ENCODE peak calls at places on chromosome 15, in nine cellular contexts. One of them, this sample, is unnamed.

GRCh38 chr15:92807971-92808571 is 92.1 kb upstream of the CHD2 start:
- DNase-seq in A673: no peak
- DNase-seq in MM.1S: no peak
- DNase-seq in DND-41: peak; percentile 41
- DNase-seq in PC-3: peak; percentile 31
- DNase-seq in GM12878: no peak
- DNase-seq in endothelial cell of umbilical vein: peak; percentile 24
- DNase-seq in hepatocyte: peak; percentile 41
- DNase-seq in GM23248: peak; percentile 35
- DNase-seq in this sample: no peak

GRCh38 chr15:43516801-43517353 is 531 bp upstream of the MAP1A start:
- DNase-seq in GM23248: peak; percentile 72
- DNase-seq in endothelial cell of umbilical vein: no peak
- DNase-seq in hepatocyte: peak; percentile 29
- DNase-seq in A673: peak; percentile 46
- DNase-seq in GM12878: no peak
- DNase-seq in MM.1S: no peak
- DNase-seq in DND-41: no peak
- DNase-seq in PC-3: no peak
- DNase-seq in this sample: no peak

GRCh38 chr15:59946084-59946483 is 58.0 kb upstream of the FOXB1 start:
- DNase-seq in GM12878: no peak
- DNase-seq in GM23248: no peak
- DNase-seq in hepatocyte: no peak
- DNase-seq in endothelial cell of umbilical vein: no peak
- DNase-seq in PC-3: no peak
- DNase-seq in DND-41: no peak
- DNase-seq in A673: no peak
- DNase-seq in MM.1S: no peak
- DNase-seq in this sample: peak; percentile 36

GRCh38 chr15:69838951-69839350 is 258.8 kb downstream of the TLE3 start:
- DNase-seq in GM23248: no peak
- DNase-seq in DND-41: no peak
- DNase-seq in A673: no peak
- DNase-seq in GM12878: no peak
- DNase-seq in hepatocyte: no peak
- DNase-seq in PC-3: no peak
- DNase-seq in MM.1S: no peak
- DNase-seq in endothelial cell of umbilical vein: no peak
- DNase-seq in this sample: no peak

GRCh38 chr15:65069179-65069578 is 1.4 kb upstream of the RASL12 start:
- DNase-seq in A673: no peak
- DNase-seq in MM.1S: no peak
- DNase-seq in GM23248: peak; percentile 97
- DNase-seq in GM12878: no peak
- DNase-seq in endothelial cell of umbilical vein: no peak
- DNase-seq in DND-41: no peak
- DNase-seq in hepatocyte: peak; percentile 46
- DNase-seq in PC-3: no peak
- DNase-seq in this sample: no peak

GRCh38 chr15:90716317-90716975 is 700 bp upstream of the BLM start:
- DNase-seq in MM.1S: no peak
- DNase-seq in DND-41: no peak
- DNase-seq in PC-3: no peak
- DNase-seq in hepatocyte: no peak
- DNase-seq in GM23248: peak; percentile 55
- DNase-seq in A673: peak; percentile 26
- DNase-seq in GM12878: no peak
- DNase-seq in endothelial cell of umbilical vein: peak; percentile 23
- DNase-seq in this sample: no peak

GRCh38 chr15:32838820-32839219 is 121.0 kb downstream of the GREM1 start:
- DNase-seq in hepatocyte: peak; percentile 24
- DNase-seq in DND-41: no peak
- DNase-seq in PC-3: peak; percentile 97
- DNase-seq in endothelial cell of umbilical vein: peak; percentile 57
- DNase-seq in GM12878: no peak
- DNase-seq in GM23248: peak; percentile 97
- DNase-seq in A673: no peak
- DNase-seq in MM.1S: no peak
- DNase-seq in this sample: no peak

GRCh38 chr15:77542491-77543001 is 90.2 kb downstream of the LINGO1 start:
- DNase-seq in MM.1S: no peak
- DNase-seq in GM23248: peak; percentile 78
- DNase-seq in endothelial cell of umbilical vein: no peak
- DNase-seq in A673: no peak
- DNase-seq in GM12878: no peak
- DNase-seq in PC-3: peak; percentile 72
- DNase-seq in DND-41: no peak
- DNase-seq in hepatocyte: no peak
- DNase-seq in this sample: no peak

GRCh38 chr15:53869044-53869805 is 109.0 kb upstream of the UNC13C start:
- DNase-seq in endothelial cell of umbilical vein: no peak
- DNase-seq in hepatocyte: no peak
- DNase-seq in MM.1S: peak; percentile 9
- DNase-seq in DND-41: no peak
- DNase-seq in GM23248: no peak
- DNase-seq in A673: no peak
- DNase-seq in GM12878: no peak
- DNase-seq in PC-3: no peak
- DNase-seq in this sample: no peak

GRCh38 chr15:75842722-75843617 is at the start of gene UBE2Q2:
- DNase-seq in MM.1S: peak; percentile 67
- DNase-seq in DND-41: peak; percentile 85
- DNase-seq in endothelial cell of umbilical vein: peak; percentile 71
- DNase-seq in GM12878: no peak
- DNase-seq in hepatocyte: peak; percentile 88
- DNase-seq in PC-3: peak; percentile 67
- DNase-seq in GM23248: peak; percentile 84
- DNase-seq in A673: peak; percentile 77
- DNase-seq in this sample: no peak

GRCh38 chr15:63052961-63053698 is 10.6 kb downstream of the TPM1 start:
- DNase-seq in endothelial cell of umbilical vein: peak; percentile 54
- DNase-seq in GM23248: peak; percentile 80
- DNase-seq in PC-3: no peak
- DNase-seq in DND-41: no peak
- DNase-seq in GM12878: no peak
- DNase-seq in A673: no peak
- DNase-seq in MM.1S: no peak
- DNase-seq in hepatocyte: peak; percentile 50
- DNase-seq in this sample: no peak

GRCh38 chr15:69314736-69315135 is 16.0 kb downstream of the PAQR5 start:
- DNase-seq in hepatocyte: no peak
- DNase-seq in GM12878: no peak
- DNase-seq in endothelial cell of umbilical vein: no peak
- DNase-seq in DND-41: no peak
- DNase-seq in GM23248: no peak
- DNase-seq in A673: no peak
- DNase-seq in PC-3: no peak
- DNase-seq in MM.1S: no peak
- DNase-seq in this sample: no peak

GRCh38 chr15:29074045-29074444 is 188.3 kb downstream of the APBA2 start:
- DNase-seq in hepatocyte: no peak
- DNase-seq in GM23248: no peak
- DNase-seq in GM12878: no peak
- DNase-seq in PC-3: peak; percentile 71
- DNase-seq in A673: no peak
- DNase-seq in endothelial cell of umbilical vein: peak; percentile 49
- DNase-seq in DND-41: no peak
- DNase-seq in MM.1S: no peak
- DNase-seq in this sample: no peak

GRCh38 chr15:49387471-49387870 is 35.6 kb upstream of the FGF7 start:
- DNase-seq in PC-3: no peak
- DNase-seq in MM.1S: no peak
- DNase-seq in GM23248: no peak
- DNase-seq in endothelial cell of umbilical vein: no peak
- DNase-seq in DND-41: no peak
- DNase-seq in hepatocyte: no peak
- DNase-seq in GM12878: no peak
- DNase-seq in A673: no peak
- DNase-seq in this sample: no peak

GRCh38 chr15:94174399-94174802 is 57.0 kb upstream of the MCTP2 start:
- DNase-seq in hepatocyte: no peak
- DNase-seq in GM12878: peak; percentile 30
- DNase-seq in PC-3: peak; percentile 75
- DNase-seq in GM23248: peak; percentile 69
- DNase-seq in A673: no peak
- DNase-seq in DND-41: no peak
- DNase-seq in MM.1S: no peak
- DNase-seq in endothelial cell of umbilical vein: no peak
- DNase-seq in this sample: no peak

DNA sequence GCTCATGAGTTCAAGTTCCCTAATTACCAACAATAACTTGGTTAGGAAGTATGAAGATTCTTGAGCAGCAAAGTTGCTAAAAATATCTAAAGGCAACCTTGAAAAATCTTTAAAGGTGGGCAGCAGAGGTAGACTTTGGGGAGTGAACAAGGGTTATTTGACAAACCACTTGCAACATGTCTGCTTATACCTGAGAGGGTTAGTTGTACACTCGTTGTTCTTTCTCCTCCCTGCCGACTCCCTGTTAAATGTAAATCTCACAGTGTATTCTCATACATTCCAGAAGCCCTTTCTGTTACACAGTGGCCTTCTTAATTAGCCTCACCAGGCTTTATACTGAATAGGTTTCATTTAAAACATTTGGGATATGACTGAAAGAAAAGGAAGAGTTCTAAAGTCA is 121.7 kb downstream of the ARNT2 start:
- DNase-seq in MM.1S: no peak
- DNase-seq in A673: no peak
- DNase-seq in PC-3: no peak
- DNase-seq in endothelial cell of umbilical vein: no peak
- DNase-seq in GM23248: no peak
- DNase-seq in hepatocyte: no peak
- DNase-seq in DND-41: no peak
- DNase-seq in GM12878: no peak
- DNase-seq in this sample: no peak
- H3K27ac ChIP-seq in MM.1S: no peak overlapping the region
- H3K27ac ChIP-seq in A673: no peak overlapping the region
- H3K27ac ChIP-seq in PC-3: no peak overlapping the region
- H3K27ac ChIP-seq in endothelial cell of umbilical vein: no peak overlapping the region
- H3K27ac ChIP-seq in GM23248: no peak overlapping the region
- H3K27ac ChIP-seq in hepatocyte: no peak overlapping the region
- H3K27ac ChIP-seq in DND-41: no peak overlapping the region
- H3K27ac ChIP-seq in GM12878: no peak overlapping the region
- H3K27ac ChIP-seq in this sample: no peak overlapping the region

GRCh38 chr15:40926659-40927496 is 2.3 kb upstream of the DLL4 start:
- DNase-seq in GM23248: no peak
- DNase-seq in endothelial cell of umbilical vein: no peak
- DNase-seq in hepatocyte: no peak
- DNase-seq in A673: no peak
- DNase-seq in PC-3: no peak
- DNase-seq in GM12878: no peak
- DNase-seq in MM.1S: no peak
- DNase-seq in DND-41: no peak
- DNase-seq in this sample: no peak

GRCh38 chr15:40928975-40929729 is at the start of gene DLL4:
- DNase-seq in GM23248: peak; percentile 57
- DNase-seq in GM12878: no peak
- DNase-seq in hepatocyte: peak; percentile 86
- DNase-seq in PC-3: peak; percentile 77
- DNase-seq in MM.1S: peak; percentile 81
- DNase-seq in A673: peak; percentile 71
- DNase-seq in endothelial cell of umbilical vein: peak; percentile 94
- DNase-seq in DND-41: no peak
- DNase-seq in this sample: peak; percentile 51

GRCh38 chr15:40927497-40928346 is 1.4 kb upstream of the DLL4 start:
- DNase-seq in A673: no peak
- DNase-seq in GM23248: peak; percentile 24
- DNase-seq in GM12878: no peak
- DNase-seq in hepatocyte: no peak
- DNase-seq in endothelial cell of umbilical vein: no peak
- DNase-seq in MM.1S: peak; percentile 30
- DNase-seq in DND-41: peak; percentile 82
- DNase-seq in PC-3: no peak
- DNase-seq in this sample: no peak

GRCh38 chr15:40929730-40930429 is 740 bp downstream of the DLL4 start:
- DNase-seq in A673: no peak
- DNase-seq in MM.1S: no peak
- DNase-seq in PC-3: peak; percentile 51
- DNase-seq in GM12878: no peak
- DNase-seq in GM23248: peak; percentile 73
- DNase-seq in hepatocyte: peak; percentile 74
- DNase-seq in endothelial cell of umbilical vein: peak; percentile 66
- DNase-seq in DND-41: no peak
- DNase-seq in this sample: no peak

DNA sequence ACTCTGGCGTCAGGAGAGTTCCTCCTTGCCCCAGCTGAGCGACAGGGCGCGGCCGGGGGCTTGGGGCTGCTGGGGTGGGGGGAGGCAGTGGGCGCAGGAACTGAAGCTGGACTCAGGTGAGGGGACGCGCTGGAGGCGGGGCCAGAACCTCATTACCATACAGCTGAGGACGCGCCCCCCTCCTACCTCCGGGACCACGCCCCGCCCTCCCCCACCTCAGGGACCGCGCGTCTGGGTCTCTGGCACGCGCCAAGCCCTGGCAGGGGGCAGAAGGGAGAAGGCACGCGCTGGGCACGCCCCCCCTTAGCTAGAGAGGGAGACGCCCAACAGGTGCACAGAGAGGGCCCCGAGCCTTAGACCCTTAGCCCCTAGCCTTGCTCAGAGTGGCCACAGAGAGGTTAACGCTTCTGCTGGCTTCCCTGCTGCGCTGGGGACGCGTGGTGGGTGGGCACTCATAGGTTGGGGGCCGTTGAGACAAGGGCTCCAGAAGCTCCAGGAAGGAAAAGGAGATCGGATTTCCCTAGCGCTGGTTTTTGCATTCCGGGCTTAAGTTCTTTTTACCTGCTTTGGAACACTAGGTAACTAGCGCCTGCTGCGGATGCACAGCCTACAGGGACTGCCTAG is 677 bp upstream of the DLL4 start:
- DNase-seq in hepatocyte: peak; percentile 60
- DNase-seq in PC-3: peak; percentile 64
- DNase-seq in MM.1S: peak; percentile 48
- DNase-seq in endothelial cell of umbilical vein: no peak
- DNase-seq in DND-41: peak; percentile 35
- DNase-seq in GM12878: no peak
- DNase-seq in A673: no peak
- DNase-seq in GM23248: no peak
- DNase-seq in this sample: peak; percentile 40
- TF ChIP-seq EZH2 in hepatocyte: no peak
- TF ChIP-seq EZH2 in PC-3: no peak
- TF ChIP-seq EZH2 in MM.1S: no peak
- TF ChIP-seq EZH2 in endothelial cell of umbilical vein: peak; percentile 93
- TF ChIP-seq EZH2 in DND-41: peak; percentile 34
- TF ChIP-seq EZH2 in GM12878: no peak
- TF ChIP-seq EZH2 in A673: no peak
- TF ChIP-seq EZH2 in GM23248: no peak
- TF ChIP-seq EZH2 in this sample: no peak

GRCh38 chr15:85443046-85443445 is 62.6 kb downstream of the AKAP13 start:
- DNase-seq in A673: no peak
- DNase-seq in GM23248: no peak
- DNase-seq in DND-41: no peak
- DNase-seq in PC-3: no peak
- DNase-seq in MM.1S: no peak
- DNase-seq in GM12878: peak; percentile 25
- DNase-seq in endothelial cell of umbilical vein: no peak
- DNase-seq in hepatocyte: no peak
- DNase-seq in this sample: no peak
- H3K27ac ChIP-seq in A673: no peak overlapping the region
- H3K27ac ChIP-seq in GM23248: no peak overlapping the region
- H3K27ac ChIP-seq in DND-41: no peak overlapping the region
- H3K27ac ChIP-seq in PC-3: peak overlapping the region; percentile 61
- H3K27ac ChIP-seq in MM.1S: no peak overlapping the region
- H3K27ac ChIP-seq in GM12878: peak overlapping the region; percentile 66
- H3K27ac ChIP-seq in endothelial cell of umbilical vein: no peak overlapping the region
- H3K27ac ChIP-seq in hepatocyte: peak overlapping the region; percentile 83
- H3K27ac ChIP-seq in this sample: peak overlapping the region; percentile 57

GRCh38 chr15:66621491-66622467 is 56.0 kb upstream of the LCTL start:
- DNase-seq in GM23248: peak; percentile 43
- DNase-seq in endothelial cell of umbilical vein: no peak
- DNase-seq in PC-3: no peak
- DNase-seq in DND-41: no peak
- DNase-seq in GM12878: no peak
- DNase-seq in MM.1S: no peak
- DNase-seq in hepatocyte: peak; percentile 46
- DNase-seq in A673: peak; percentile 34
- DNase-seq in this sample: no peak
- TF ChIP-seq EZH2 in GM23248: no peak
- TF ChIP-seq EZH2 in endothelial cell of umbilical vein: no peak
- TF ChIP-seq EZH2 in PC-3: no peak
- TF ChIP-seq EZH2 in DND-41: no peak
- TF ChIP-seq EZH2 in GM12878: no peak
- TF ChIP-seq EZH2 in MM.1S: no peak
- TF ChIP-seq EZH2 in hepatocyte: no peak
- TF ChIP-seq EZH2 in A673: no peak
- TF ChIP-seq EZH2 in this sample: no peak

This sample was measured in PC-9.